ENCODE peak calls at places on chromosome 13, in eight cellular contexts. U is thoracic aorta; G is lung; R is CD4-positive, alpha-beta T cell; L is stomach; O is H1; B is sigmoid colon; C is right atrium auricular region. I is an unnamed sample.

GRCh38 chr13:47892374-47892773 is 108.7 kb downstream of the SUCLA2 start:
- DNase-seq in U (no peak), G (no peak), R (no peak), L (no peak), O (no peak), B (no peak), C (no peak), I (no peak)

GRCh38 chr13:39102981-39103490 is 64.8 kb downstream of the NHLRC3 start:
- DNase-seq in U (no peak), G (no peak), R (no peak), L (no peak), O (no peak), B (no peak), C (no peak), I (no peak)

GRCh38 chr13:50467156-50467814 is 376.2 kb downstream of the DLEU7 start:
- DNase-seq in U (no peak), G (no peak), R (no peak), L (no peak), O (no peak), B (no peak), C (no peak), I (no peak)

GRCh38 chr13:43058318-43058674 is 34.9 kb downstream of the DNAJC15 start:
- DNase-seq in U (no peak), G (no peak), R (no peak), L (no peak), O (no peak), B (no peak), C (no peak), I (no peak)

GRCh38 chr13:80265348-80265747 is 75.6 kb downstream of the SPRY2 start:
- DNase-seq in U (no peak), G (no peak), R (no peak), L (no peak), O (no peak), B (no peak), C (no peak), I (no peak)

GRCh38 chr13:49308104-49308875 is 60.6 kb downstream of the CDADC1 start:
- DNase-seq in U (peak; percentile 73), G (peak; percentile 72), R (no peak), L (peak; percentile 86), O (no peak), B (peak; percentile 98), C (peak; percentile 92), I (no peak)

GRCh38 chr13:111114362-111115050 is 604 bp upstream of the ARHGEF7 start:
- DNase-seq in U (peak; percentile 30), G (no peak), R (no peak), L (no peak), O (no peak), B (peak; percentile 75), C (peak; percentile 69), I (no peak)

GRCh38 chr13:51218691-51219090 is 3.5 kb upstream of the FAM124A start:
- DNase-seq in U (no peak), G (no peak), R (no peak), L (no peak), O (no peak), B (no peak), C (no peak), I (no peak)

GRCh38 chr13:76937416-76937815 is 10.9 kb upstream of the ACOD1 start:
- DNase-seq in U (no peak), G (no peak), R (no peak), L (no peak), O (no peak), B (no peak), C (peak; percentile 60), I (no peak)

GRCh38 chr13:63092461-63092860 is 1676.8 kb upstream of the PCDH20 start:
- DNase-seq in U (no peak), G (no peak), R (no peak), L (no peak), O (no peak), B (no peak), C (no peak), I (no peak)

GRCh38 chr13:46022476-46022875 is 30.1 kb downstream of the ZC3H13 start:
- DNase-seq in U (no peak), G (no peak), R (no peak), L (no peak), O (no peak), B (no peak), C (no peak), I (no peak)

GRCh38 chr13:80070024-80070703 is 270.8 kb downstream of the SPRY2 start:
- DNase-seq in U (no peak), G (no peak), R (no peak), L (no peak), O (no peak), B (no peak), C (no peak), I (no peak)

GRCh38 chr13:43472980-43473379 is 313.8 kb downstream of the ENOX1 start:
- DNase-seq in U (no peak), G (no peak), R (no peak), L (no peak), O (no peak), B (no peak), C (no peak), I (no peak)

GRCh38 chr13:104105418-104106355 is 1039.5 kb upstream of the SLC10A2 start:
- DNase-seq in U (no peak), G (no peak), R (no peak), L (no peak), O (no peak), B (no peak), C (no peak), I (no peak)

GRCh38 chr13:28719227-28719562 is 425 bp upstream of the SLC46A3 start:
- DNase-seq in U (no peak), G (no peak), R (no peak), L (no peak), O (no peak), B (no peak), C (no peak), I (no peak)

GRCh38 chr13:53631511-53631910 is 602.9 kb downstream of the OLFM4 start:
- DNase-seq in U (no peak), G (no peak), R (no peak), L (no peak), O (no peak), B (no peak), C (no peak), I (no peak)

GRCh38 chr13:91962946-91963345 is 564.5 kb downstream of the GPC5 start:
- DNase-seq in U (no peak), G (no peak), R (no peak), L (no peak), O (no peak), B (no peak), C (no peak), I (no peak)

GRCh38 chr13:41648314-41648935 is 191.1 kb downstream of the RGCC start:
- DNase-seq in U (no peak), G (no peak), R (no peak), L (no peak), O (no peak), B (no peak), C (no peak), I (no peak)

GRCh38 chr13:93413972-93414717 is 187.5 kb downstream of the GPC6 start:
- DNase-seq in U (no peak), G (no peak), R (no peak), L (no peak), O (no peak), B (no peak), C (no peak), I (no peak)

DNA sequence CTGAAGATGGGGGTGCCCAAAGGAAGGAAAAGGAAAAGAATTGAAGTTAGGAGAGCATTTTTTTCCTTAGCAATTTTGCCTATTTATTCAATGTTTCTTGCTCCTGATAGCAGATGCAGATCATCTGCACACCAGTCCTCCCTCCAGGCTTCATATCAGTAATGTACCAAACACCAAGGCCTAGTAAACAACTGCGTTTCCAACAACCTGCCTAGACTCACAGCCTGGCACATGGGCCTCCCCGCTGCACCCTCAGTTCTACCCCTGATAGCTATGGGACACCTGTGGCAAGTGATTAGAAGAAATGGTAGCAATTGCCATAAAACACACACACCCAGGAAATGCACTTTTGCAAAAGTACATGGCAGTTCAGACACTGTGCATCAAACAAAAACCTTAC is 30.4 kb upstream of the HMGB1 start:
- DNase-seq in U (no peak), G (no peak), R (no peak), L (no peak), O (no peak), B (no peak), C (no peak), I (no peak)
- H3K27ac ChIP-seq in U (no peak overlapping the region), G (no peak overlapping the region), R (no peak overlapping the region), L (no peak overlapping the region), O (no peak overlapping the region), B (no peak overlapping the region), C (no peak overlapping the region), I (no peak overlapping the region)

GRCh38 chr13:19056355-19056880 is 125.2 kb downstream of the TUBA3C start:
- DNase-seq in U (no peak), G (peak; percentile 22), R (no peak), L (no peak), O (no peak), B (no peak), C (no peak), I (no peak)
- H3K9me3 ChIP-seq in U (no peaks in the 10 kb centered on the region), G (peaks cover 19% of the 10 kb centered on the region), R (no peaks in the 10 kb centered on the region), L (peaks cover 12% of the 10 kb centered on the region), O (peaks cover 96% of the 10 kb centered on the region), B (no peaks in the 10 kb centered on the region), C (no peaks in the 10 kb centered on the region), I (peaks cover 19% of the 10 kb centered on the region)

DNA sequence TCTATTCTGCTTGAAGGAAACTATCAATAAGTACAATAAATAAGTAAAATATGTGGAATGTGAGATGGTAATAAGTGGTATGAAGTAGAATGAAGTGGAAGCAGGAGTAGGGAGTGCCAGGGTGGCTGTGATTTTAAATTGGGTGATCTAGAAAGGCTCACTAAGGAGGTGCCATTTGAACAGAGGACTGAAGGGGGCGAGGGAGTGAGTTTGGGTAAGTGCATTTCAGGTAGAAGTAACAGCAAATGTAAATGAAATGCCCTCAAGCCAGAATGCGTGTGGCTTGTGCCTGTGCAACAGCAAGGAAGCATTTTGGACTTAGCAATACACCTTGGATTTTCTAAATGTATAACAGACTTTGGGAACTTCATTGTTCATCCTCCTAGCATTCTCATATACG is 77.1 kb downstream of the CCNA1 start:
- DNase-seq in U (no peak), G (no peak), R (no peak), L (no peak), O (no peak), B (no peak), C (no peak), I (no peak)
- TF ChIP-seq CTCF in U (no peak), G (no peak), R (no peak), L (no peak), O (no peak), B (no peak), C (no peak), I (peak; percentile 10)

GRCh38 chr13:24625870-24626419 is 54.3 kb upstream of the ATP12A start:
- DNase-seq in U (no peak), G (no peak), R (no peak), L (peak; percentile 25), O (no peak), B (no peak), C (no peak), I (no peak)

GRCh38 chr13:24624363-24624762 is 55.8 kb upstream of the ATP12A start:
- DNase-seq in U (no peak), G (no peak), R (no peak), L (no peak), O (no peak), B (no peak), C (no peak), I (no peak)

GRCh38 chr13:24625324-24625723 is 54.9 kb upstream of the ATP12A start:
- DNase-seq in U (no peak), G (no peak), R (no peak), L (no peak), O (no peak), B (no peak), C (no peak), I (no peak)

GRCh38 chr13:24623141-24623665 is 57.0 kb upstream of the ATP12A start:
- DNase-seq in U (no peak), G (no peak), R (no peak), L (no peak), O (no peak), B (no peak), C (no peak), I (no peak)

GRCh38 chr13:24624801-24625231 is 55.4 kb upstream of the ATP12A start:
- DNase-seq in U (no peak), G (no peak), R (no peak), L (peak; percentile 17), O (no peak), B (peak; percentile 74), C (no peak), I (no peak)
- H3K27ac ChIP-seq in U (no peak overlapping the region), G (no peak overlapping the region), R (no peak overlapping the region), L (no peak overlapping the region), O (no peak overlapping the region), B (peak overlapping the region; percentile 20), C (no peak overlapping the region), I (no peak overlapping the region)